ENCODE peak calls at places on chromosomes 11 and 22, in eight cellular contexts. J, R, U, N, Z, H, X and L are unnamed samples.

GRCh38 chr22:19877626-19878339 is 23.1 kb upstream of the GNB1L start:
- DNase-seq in Z (no peak), J (no peak), N (no peak), R (no peak), H (peak), U (no peak), X (no peak), L (no peak)

GRCh38 chr22:44179989-44180705 is 578 bp upstream of the PARVG start:
- DNase-seq in R (no peak), Z (no peak), J (no peak), H (no peak), U (no peak), X (no peak), N (no peak), L (no peak)

GRCh38 chr11:122128146-122128545 is 12.1 kb upstream of the BLID start:
- DNase-seq in J (no peak), U (no peak), H (no peak), Z (no peak), N (no peak), X (no peak), R (no peak), L (no peak)

GRCh38 chr11:70719516-70719915 is 321.2 kb downstream of the CTTN start:
- DNase-seq in R (no peak), H (no peak), X (no peak), Z (no peak), U (no peak), N (no peak), J (no peak), L (no peak)

GRCh38 chr11:71329165-71329510 is 76.8 kb upstream of the SHANK2 start:
- DNase-seq in X (no peak), H (no peak), R (no peak), Z (no peak), J (no peak), N (no peak), U (no peak), L (no peak)

GRCh38 chr11:65419773-65420481 is 2.7 kb upstream of the NEAT1 start:
- DNase-seq in U (peak), X (peak), N (peak), Z (no peak), H (peak), R (peak), J (peak), L (peak)

GRCh38 chr22:22802346-22802970 is 85.2 kb upstream of the IGLL5 start:
- DNase-seq in N (peak), U (no peak), X (no peak), Z (no peak), R (no peak), H (no peak), J (no peak), L (no peak)

GRCh38 chr22:47237890-47238480 is 475.5 kb downstream of the TBC1D22A start:
- DNase-seq in X (no peak), U (no peak), H (no peak), R (no peak), Z (no peak), J (no peak), N (no peak), L (no peak)